ENCODE peak calls at places on chromosomes 1 and 21, in five cellular contexts. A is bronchial epithelial cell, K is fibroblast of lung, R is LoVo, Q is NCI-H1092 treated with DMSO at 0.1 percent for 48 hours. P is an unnamed sample.
A peak's percentile ranks its signal among the peaks of the same experiment; 100 is the strongest.

GRCh38 chr1:65538013-65538578 is 117.6 kb downstream of the LEPR start:
- DNase-seq in Q (no peak), R (no peak), K (no peak), A (no peak), P (no peak)

GRCh38 chr1:219555031-219555667 is 57.8 kb downstream of the ZC3H11B start:
- DNase-seq in R (peak; percentile 19), A (peak; percentile 67), K (peak; percentile 16), Q (no peak), P (no peak)

GRCh38 chr1:229691362-229691761 is 65.3 kb downstream of the URB2 start:
- DNase-seq in Q (no peak), K (no peak), R (no peak), A (no peak), P (no peak)

GRCh38 chr1:25520446-25521061 is 22.9 kb upstream of the LDLRAP1 start:
- DNase-seq in A (peak; percentile 41), Q (peak; percentile 61), R (peak; percentile 68), K (peak; percentile 74), P (peak; percentile 74)

GRCh38 chr1:68384872-68385390 is 64.8 kb downstream of the RPE65 start:
- DNase-seq in K (peak; percentile 80), A (peak; percentile 87), Q (no peak), R (peak; percentile 78), P (peak; percentile 4)

GRCh38 chr1:43763497-43763973 is 56.2 kb downstream of the ST3GAL3 start:
- DNase-seq in A (peak; percentile 88), K (peak; percentile 97), R (peak; percentile 83), Q (peak; percentile 94), P (peak; percentile 90)

GRCh38 chr1:1022322-1023090 is 2.6 kb downstream of the AGRN start:
- DNase-seq in R (no peak), Q (no peak), A (no peak), K (no peak), P (peak; percentile 43)

GRCh38 chr1:84698718-84699117 is 8.5 kb upstream of the SSX2IP start:
- DNase-seq in K (peak; percentile 90), A (peak; percentile 93), Q (no peak), R (peak; percentile 83), P (peak; percentile 19)

GRCh38 chr21:43916691-43917514 is 51.9 kb downstream of the AGPAT3 start:
- DNase-seq in Q (no peak), A (no peak), K (peak; percentile 35), R (no peak), P (no peak)

GRCh38 chr1:90434460-90434859 is 282.6 kb downstream of the BARHL2 start:
- DNase-seq in K (no peak), Q (no peak), A (peak; percentile 7), R (no peak), P (peak; percentile 6)

GRCh38 chr1:196115641-196116040 is 492.6 kb downstream of the KCNT2 start:
- DNase-seq in A (peak; percentile 52), R (no peak), K (peak; percentile 81), Q (no peak), P (no peak)

GRCh38 chr1:221816899-221817298 is 75.0 kb upstream of the DUSP10 start:
- DNase-seq in Q (no peak), A (peak; percentile 96), R (no peak), K (peak; percentile 82), P (no peak)

GRCh38 chr1:191151321-191151807 is 673.7 kb upstream of the BRINP3 start:
- DNase-seq in K (no peak), Q (no peak), R (no peak), A (no peak), P (no peak)

GRCh38 chr1:153534933-153535663 is 693 bp downstream of the S100A6 start:
- DNase-seq in Q (no peak), R (no peak), K (peak; percentile 60), A (no peak), P (peak; percentile 79)

GRCh38 chr1:221263831-221264767 is 384.9 kb downstream of the HLX start:
- DNase-seq in A (peak; percentile 63), K (peak; percentile 92), Q (peak; percentile 72), R (peak; percentile 68), P (peak; percentile 71)

GRCh38 chr21:32403201-32403701 is 9.3 kb upstream of the EVA1C start:
- DNase-seq in Q (peak; percentile 50), A (peak; percentile 39), K (peak; percentile 82), R (peak; percentile 65), P (peak; percentile 83)

GRCh38 chr21:38830667-38831525 is 25.2 kb downstream of the ETS2 start:
- DNase-seq in Q (no peak), K (no peak), A (no peak), R (no peak), P (no peak)

GRCh38 chr1:15833069-15833679 is 14.3 kb upstream of the SPEN start:
- DNase-seq in R (peak; percentile 51), A (peak; percentile 89), Q (no peak), K (peak; percentile 63), P (peak; percentile 83)

GRCh38 chr1:20028726-20029125 is 41.3 kb upstream of the PLA2G5 start:
- DNase-seq in Q (no peak), K (no peak), R (no peak), A (no peak), P (no peak)

GRCh38 chr1:108706643-108707042 is 6.1 kb upstream of the FNDC7 start:
- DNase-seq in R (no peak), Q (no peak), A (no peak), K (no peak), P (no peak)

GRCh38 chr1:201495447-201496295 is 11.3 kb downstream of the CSRP1 start:
- DNase-seq in Q (peak; percentile 92), R (no peak), A (peak; percentile 77), K (peak; percentile 95), P (no peak)

GRCh38 chr1:119275930-119276215 is 92.7 kb upstream of the HAO2 start:
- DNase-seq in K (no peak), R (no peak), Q (no peak), A (no peak), P (no peak)

GRCh38 chr1:99645199-99645598 is 714 bp upstream of the PALMD start:
- DNase-seq in R (peak; percentile 19), K (peak; percentile 61), Q (no peak), A (peak; percentile 88), P (peak; percentile 49)

GRCh38 chr1:183873642-183874041 is 68.7 kb downstream of the RGL1 start:
- DNase-seq in R (no peak), K (no peak), Q (no peak), A (no peak), P (no peak)

GRCh38 chr1:184643661-184644060 is 111.0 kb downstream of the EDEM3 start:
- DNase-seq in R (no peak), K (no peak), A (no peak), Q (no peak), P (no peak)

GRCh38 chr1:59976194-59977074 is 49.9 kb upstream of the CYP2J2 start:
- DNase-seq in Q (peak; percentile 73), K (peak; percentile 71), R (peak; percentile 66), A (peak; percentile 41), P (peak; percentile 69)

GRCh38 chr1:153647375-153647714 is 11.2 kb upstream of the SNAPIN start:
- DNase-seq in R (no peak), K (no peak), A (no peak), Q (no peak), P (peak; percentile 13)

GRCh38 chr1:216528816-216529215 is 105.6 kb upstream of the USH2A start:
- DNase-seq in Q (peak; percentile 55), K (no peak), R (no peak), A (peak; percentile 27), P (no peak)

GRCh38 chr1:232982238-232982944 is 32.0 kb downstream of the NTPCR start:
- DNase-seq in Q (no peak), R (no peak), K (no peak), A (peak; percentile 5), P (no peak)

GRCh38 chr1:172390620-172391491 is 29.6 kb upstream of the C1orf105 start:
- DNase-seq in Q (no peak), K (no peak), R (no peak), A (peak; percentile 34), P (no peak)

GRCh38 chr1:89781494-89782126 is 39.2 kb upstream of the LRRC8D start:
- DNase-seq in K (no peak), R (no peak), A (no peak), Q (no peak), P (no peak)

GRCh38 chr1:162317659-162318058 is 59.0 kb downstream of the SPATA46 start:
- DNase-seq in A (no peak), R (no peak), Q (no peak), K (no peak), P (no peak)

GRCh38 chr1:242530761-242531160 is 6.3 kb upstream of the PLD5 start:
- DNase-seq in K (no peak), Q (no peak), R (no peak), A (peak; percentile 68), P (no peak)

GRCh38 chr1:27646676-27647075 is 11.7 kb upstream of the FGR start:
- DNase-seq in Q (no peak), R (no peak), A (no peak), K (peak; percentile 44), P (no peak)

GRCh38 chr1:13541435-13542215 is 27.8 kb upstream of the LRRC38 start:
- DNase-seq in Q (no peak), R (no peak), A (no peak), K (no peak), P (no peak)

GRCh38 chr1:30982937-30983336 is 74.4 kb upstream of the SDC3 start:
- DNase-seq in Q (no peak), R (no peak), A (no peak), K (peak; percentile 53), P (no peak)

GRCh38 chr1:229556551-229556950 is 2.0 kb downstream of the ABCB10 start:
- DNase-seq in A (no peak), K (no peak), R (no peak), Q (no peak), P (no peak)

GRCh38 chr1:2353215-2353906 is 38.0 kb downstream of the MORN1 start:
- DNase-seq in K (no peak), R (no peak), A (no peak), Q (no peak), P (no peak)